ENCODE peak calls at places on chromosome 17, in eight cellular contexts. W is CD4-positive, alpha-beta T cell; C is lower lobe of right lung; F is K562; P is brain microvascular endothelial cell; N is neural progenitor cell; A is AG04450; S is ascending aorta. Q is an unnamed sample.

GRCh38 chr17:4605826-4606225 is 21.5 kb downstream of the SMTNL2 start:
- DNase-seq in W (no peak), S (no peak), A (no peak), N (no peak), C (no peak), F (no peak), P (peak), Q (peak)

GRCh38 chr17:7208027-7208571 is 11.5 kb downstream of the DLG4 start:
- DNase-seq in C (no peak), S (no peak), W (no peak), F (no peak), N (peak), P (no peak), A (no peak), Q (no peak)

GRCh38 chr17:52026075-52026474 is 132.4 kb downstream of the CA10 start:
- DNase-seq in C (no peak), W (no peak), P (no peak), A (no peak), S (no peak), F (no peak), N (no peak), Q (no peak)

GRCh38 chr17:5413682-5414081 is 5.8 kb downstream of the NUP88 start:
- DNase-seq in S (no peak), C (no peak), N (no peak), A (peak), P (peak), W (no peak), F (peak), Q (no peak)

GRCh38 chr17:58755577-58756245 is at the start of gene PPM1E:
- DNase-seq in W (peak), N (peak), P (peak), S (no peak), A (no peak), F (peak), C (peak), Q (peak)

GRCh38 chr17:9044796-9045470 is 23.6 kb downstream of the NTN1 start:
- DNase-seq in A (no peak), C (no peak), N (no peak), W (no peak), F (no peak), P (no peak), S (no peak), Q (no peak)

GRCh38 chr17:75983501-75984181 is 4.6 kb downstream of the TEN1 start:
- DNase-seq in A (no peak), F (peak), C (peak), S (no peak), P (no peak), N (no peak), W (no peak), Q (no peak)

GRCh38 chr17:40021471-40021961 is 6.3 kb downstream of the CSF3 start:
- DNase-seq in F (no peak), N (no peak), A (no peak), W (no peak), P (no peak), C (no peak), S (no peak), Q (no peak)

GRCh38 chr17:31593806-31594205 is 202.3 kb downstream of the RAB11FIP4 start:
- DNase-seq in S (peak), N (no peak), F (no peak), P (peak), A (no peak), W (no peak), C (no peak), Q (no peak)

GRCh38 chr17:5234645-5235576 is at the start of gene SCIMP:
- DNase-seq in N (no peak), S (peak), W (no peak), F (no peak), P (no peak), A (no peak), C (peak), Q (peak)

GRCh38 chr17:44334315-44335181 is 9.9 kb upstream of the SLC25A39 start:
- DNase-seq in C (no peak), F (no peak), S (no peak), A (no peak), P (no peak), W (no peak), N (no peak), Q (no peak)

GRCh38 chr17:65489413-65490170 is 71.9 kb downstream of the AXIN2 start:
- DNase-seq in A (no peak), P (no peak), N (no peak), C (no peak), S (no peak), F (no peak), W (no peak), Q (no peak)

GRCh38 chr17:16046966-16047365 is 47.3 kb downstream of the TTC19 start:
- DNase-seq in F (no peak), S (no peak), P (peak), W (no peak), C (no peak), A (no peak), N (no peak), Q (no peak)

GRCh38 chr17:19448341-19449268 is 37.6 kb downstream of the RNF112 start:
- DNase-seq in N (no peak), C (no peak), F (no peak), S (no peak), P (peak), W (no peak), A (peak), Q (no peak)

GRCh38 chr17:47733047-47733413 is at the start of gene TBX21:
- DNase-seq in C (peak), P (no peak), W (peak), S (peak), F (peak), A (no peak), N (peak), Q (peak)

DNA sequence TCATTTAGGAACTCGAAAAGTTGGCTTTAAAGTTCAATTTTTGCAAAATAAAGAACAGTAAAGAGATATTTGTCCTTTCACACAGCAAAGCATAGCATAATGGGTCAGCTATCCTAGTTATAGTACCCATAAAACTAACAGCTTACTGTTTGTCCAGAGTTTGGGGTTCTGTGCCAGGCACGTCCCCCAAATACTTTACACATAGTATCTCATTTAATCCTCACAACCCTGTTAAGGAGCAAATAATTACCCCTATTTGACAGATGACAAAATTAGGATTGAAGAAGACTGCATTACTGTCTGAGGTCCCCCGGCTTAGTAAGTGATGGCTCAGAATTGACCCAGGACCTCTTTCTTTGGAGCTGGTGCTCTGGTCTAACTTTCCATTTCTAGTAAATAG is 52.6 kb downstream of the MYO1D start:
- DNase-seq in A (no peak), N (no peak), W (no peak), F (no peak), P (no peak), C (no peak), S (no peak), Q (no peak)
- H3K27ac ChIP-seq in A (no peak), N (no peak), W (no peak), F (no peak), P (no peak), C (no peak), S (peak), Q (no peak)

DNA sequence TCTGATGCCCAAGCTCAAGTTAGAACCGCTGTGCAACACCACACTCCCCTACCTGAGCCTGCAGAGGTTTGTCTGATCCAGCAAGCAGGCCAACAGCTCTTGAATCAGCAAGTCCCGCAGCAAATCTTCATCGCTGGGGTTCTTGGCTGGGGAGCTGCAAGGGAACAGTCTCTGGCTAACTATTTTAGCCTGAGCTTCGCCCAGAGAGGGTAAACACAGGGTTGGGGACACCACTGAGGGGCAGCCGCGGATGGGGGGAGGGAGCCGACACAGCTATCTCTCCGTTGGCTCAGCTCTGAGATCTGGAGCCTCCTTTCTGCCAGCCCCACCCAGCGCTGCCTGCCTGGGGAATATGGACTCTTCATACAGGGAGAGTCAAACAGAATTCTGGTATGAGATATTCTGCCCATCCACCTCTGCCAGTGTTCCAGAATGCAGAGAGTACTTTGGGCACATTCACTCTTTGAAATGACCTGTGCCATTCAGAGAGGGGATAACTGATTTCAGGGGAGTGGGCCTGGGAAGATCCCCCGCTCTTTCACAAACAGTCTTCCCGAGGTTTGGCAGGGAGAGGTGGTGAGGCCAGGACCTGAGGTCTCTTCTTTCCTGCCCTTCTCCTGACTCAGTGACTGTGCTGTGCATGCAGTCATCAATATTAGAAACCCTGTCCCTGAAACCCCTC is 7.4 kb downstream of the GIP start:
- DNase-seq in P (no peak), W (no peak), C (no peak), F (peak), A (no peak), N (peak), S (no peak), Q (no peak)
- H3K27ac ChIP-seq in P (no peak), W (no peak), C (no peak), F (no peak), A (peak), N (no peak), S (no peak), Q (no peak)

DNA sequence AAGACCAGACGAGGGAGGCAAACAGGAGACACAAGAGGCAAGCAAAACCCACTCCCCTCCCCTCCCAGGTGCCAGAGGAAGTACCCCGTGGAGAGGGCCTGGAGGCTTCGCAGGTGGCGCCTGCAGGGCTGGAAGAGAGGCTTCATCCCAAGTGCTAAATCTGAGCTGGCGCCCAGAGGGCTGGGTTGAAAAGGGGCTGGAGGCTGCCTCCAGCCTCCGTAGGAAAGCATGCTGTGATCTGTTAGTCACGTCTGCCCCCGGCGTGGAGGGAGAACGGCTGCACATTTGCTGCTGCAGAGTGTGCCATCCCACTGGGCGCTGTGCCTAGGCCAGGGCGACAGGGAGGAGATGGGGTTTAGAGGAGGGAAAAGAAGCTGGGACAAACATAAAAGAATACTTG is 16.9 kb downstream of the RPH3AL start:
- DNase-seq in A (no peak), C (no peak), W (peak), F (no peak), N (peak), P (no peak), S (no peak), Q (peak)
- H3K27ac ChIP-seq in A (no peak), C (peak), W (no peak), F (no peak), N (no peak), P (no peak), S (no peak), Q (no peak)

GRCh38 chr17:80034977-80035686 is 540 bp downstream of the TBC1D16 start:
- DNase-seq in S (no peak), C (peak), P (peak), W (peak), F (no peak), N (peak), A (no peak), Q (peak)
- H3K27ac ChIP-seq in S (peak), C (peak), P (peak), W (no peak), F (no peak), N (no peak), A (peak), Q (peak)

GRCh38 chr17:74430385-74430705 is 1.5 kb upstream of the GPRC5C start:
- DNase-seq in A (no peak), S (no peak), F (no peak), P (no peak), N (no peak), C (no peak), W (no peak), Q (peak)
- H3K27ac ChIP-seq in A (no peak), S (peak), F (peak), P (no peak), N (no peak), C (peak), W (no peak), Q (peak)

GRCh38 chr17:1002412-1002753 is 5.5 kb downstream of the TIMM22 start:
- DNase-seq in F (no peak), N (no peak), C (no peak), S (no peak), A (no peak), W (no peak), P (peak), Q (no peak)
- H3K27ac ChIP-seq in F (no peak), N (no peak), C (peak), S (peak), A (peak), W (no peak), P (peak), Q (peak)

GRCh38 chr17:29291163-29291752 is 2.7 kb downstream of the NUFIP2 start:
- DNase-seq in W (no peak), C (no peak), N (peak), P (peak), S (no peak), F (peak), A (peak), Q (no peak)
- H3K27ac ChIP-seq in W (peak), C (peak), N (no peak), P (no peak), S (peak), F (peak), A (no peak), Q (peak)

GRCh38 chr17:29368926-29369325 is 21.2 kb upstream of the TAOK1 start:
- DNase-seq in F (no peak), A (no peak), S (no peak), C (peak), N (peak), W (no peak), P (peak), Q (no peak)

GRCh38 chr17:29368161-29368560 is 22.0 kb upstream of the TAOK1 start:
- DNase-seq in W (no peak), A (no peak), S (no peak), F (no peak), N (no peak), C (no peak), P (no peak), Q (no peak)

GRCh38 chr17:29364691-29365090 is 25.5 kb upstream of the TAOK1 start:
- DNase-seq in W (no peak), F (no peak), P (no peak), N (no peak), S (no peak), A (no peak), C (no peak), Q (no peak)

DNA sequence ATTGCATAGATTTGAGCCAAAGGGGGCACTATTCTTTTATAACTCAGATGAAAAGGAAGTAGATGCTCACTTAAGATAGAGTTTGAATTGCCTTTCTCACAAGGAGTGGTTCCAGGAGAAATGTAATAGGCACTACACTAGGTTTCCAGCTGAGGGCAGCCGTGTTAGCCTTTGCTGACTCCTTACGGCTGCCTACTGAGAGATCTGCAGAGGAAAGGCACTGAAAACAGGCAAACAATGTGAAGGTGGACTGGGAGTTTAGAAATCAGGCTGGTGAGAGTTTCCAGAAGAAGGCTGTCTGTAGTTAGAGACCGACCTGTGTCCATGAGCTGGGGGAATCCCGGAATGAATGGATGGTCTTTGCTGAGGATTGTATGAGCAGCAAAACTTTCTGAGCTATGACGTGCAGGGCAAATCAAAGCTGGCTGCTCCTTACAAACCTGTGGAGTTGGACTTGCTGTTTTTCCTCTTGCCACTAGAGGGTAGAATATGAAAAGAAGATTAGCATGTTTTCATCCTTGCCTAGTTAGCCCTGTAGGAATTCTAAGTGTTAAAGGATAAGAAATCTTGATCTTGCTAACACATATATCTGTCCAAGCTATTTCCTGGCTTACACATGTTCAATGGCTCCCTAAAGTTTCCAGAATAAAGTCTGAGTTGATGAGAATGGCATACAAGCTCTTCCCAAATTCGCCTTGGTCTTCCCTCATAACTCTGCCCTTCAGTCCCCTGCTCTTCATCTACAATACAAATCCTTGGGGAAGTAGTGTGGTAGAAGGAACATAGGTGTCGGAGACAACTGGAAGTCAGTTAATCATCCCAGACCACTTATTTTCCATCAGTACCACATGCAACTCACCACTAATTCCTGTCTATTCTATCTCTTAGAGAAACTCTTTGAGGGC is 20.1 kb upstream of the TAOK1 start:
- DNase-seq in F (peak), A (peak), P (peak), N (peak), W (peak), C (no peak), S (no peak), Q (peak)
- H3K27ac ChIP-seq in F (no peak), A (peak), P (peak), N (no peak), W (no peak), C (peak), S (no peak), Q (no peak)

Q was measured in Peyer's patch.